ENCODE peak calls at places on chromosomes 7 and 10, in nine cellular contexts. Y is MCF 10A; C is stimulated activated effector memory CD8-positive, alpha-beta T cell treated with anti-CD3 and anti-CD28 coated beads, Interleukin-12 subunit alpha, Interleukin-12 subunit beta, amount 100 ng/mL, for 72 hours; K is GM23248; V is anterior cingulate cortex; G is left colon; F is K562; T is GM12891; Z is activated CD8-positive, alpha-beta memory T cell treated with anti-CD3 and anti-CD28 coated beads for 24 hours. U is an unnamed sample.

GRCh38 chr10:80599424-80599847 is 61.7 kb downstream of the SH2D4B start:
- DNase-seq in Y (peak; percentile 64), C (peak; percentile 10), K (peak; percentile 41), V (no peak), G (peak; percentile 35), F (peak; percentile 81), T (peak; percentile 41), Z (peak; percentile 61), U (peak; percentile 11)

GRCh38 chr7:139620676-139621344 is 97.3 kb downstream of the CLEC2L start:
- DNase-seq in Y (peak; percentile 39), C (peak; percentile 19), K (peak; percentile 58), V (no peak), G (peak; percentile 61), F (peak; percentile 75), T (peak; percentile 46), Z (peak; percentile 78), U (no peak)

GRCh38 chr7:142957723-142958122 is 4.4 kb downstream of the KEL start:
- DNase-seq in Y (peak; percentile 26), C (no peak), K (no peak), V (no peak), G (no peak), F (no peak), T (no peak), Z (no peak), U (no peak)

GRCh38 chr10:36441557-36441956 is 683.8 kb upstream of the ANKRD30A start:
- DNase-seq in Y (no peak), C (no peak), K (no peak), V (no peak), G (no peak), F (no peak), T (no peak), Z (no peak), U (no peak)

GRCh38 chr10:48491422-48492139 is 113.3 kb downstream of the ARHGAP22 start:
- DNase-seq in Y (no peak), C (no peak), K (no peak), V (no peak), G (no peak), F (no peak), T (no peak), Z (peak; percentile 33), U (no peak)

GRCh38 chr7:151486074-151486473 is 33.6 kb downstream of the RHEB start:
- DNase-seq in Y (no peak), C (no peak), K (no peak), V (no peak), G (no peak), F (no peak), T (no peak), Z (no peak), U (no peak)

GRCh38 chr7:154383045-154383444 is 330.8 kb downstream of the DPP6 start:
- DNase-seq in Y (no peak), C (no peak), K (no peak), V (no peak), G (no peak), F (no peak), T (no peak), Z (no peak), U (no peak)

GRCh38 chr10:107409517-107409916 is 245.0 kb upstream of the SORCS1 start:
- DNase-seq in Y (peak; percentile 63), C (no peak), K (peak; percentile 65), V (no peak), G (peak; percentile 26), F (no peak), T (no peak), Z (no peak), U (no peak)

GRCh38 chr7:732094-732541 is 5.0 kb upstream of the PRKAR1B start:
- DNase-seq in Y (peak; percentile 72), C (no peak), K (no peak), V (no peak), G (peak; percentile 83), F (peak; percentile 11), T (no peak), Z (no peak), U (no peak)

GRCh38 chr10:21494221-21495001 is 31.1 kb downstream of the SKIDA1 start:
- DNase-seq in Y (no peak), C (no peak), K (peak; percentile 59), V (no peak), G (peak; percentile 19), F (no peak), T (no peak), Z (no peak), U (no peak)

GRCh38 chr7:34486371-34486770 is 171.6 kb upstream of the NPSR1 start:
- DNase-seq in Y (no peak), C (no peak), K (no peak), V (peak; percentile 2), G (no peak), F (no peak), T (no peak), Z (no peak), U (no peak)

GRCh38 chr7:132049462-132050304 is 493.3 kb upstream of the PODXL start:
- DNase-seq in Y (peak; percentile 54), C (no peak), K (peak; percentile 49), V (no peak), G (peak; percentile 76), F (peak; percentile 65), T (no peak), Z (no peak), U (no peak)

U was measured in pulmonary artery endothelial cell.